ENCODE peak calls at places on chromosomes 1 and 21, in six cellular contexts. G, S, B, F, D and Z are unnamed samples.

GRCh38 chr1:223270155-223270554 is 93.8 kb downstream of the SUSD4 start:
- DNase-seq in B (no peak), G (no peak), D (no peak), S (no peak), F (no peak), Z (no peak)

GRCh38 chr1:9776685-9777084 is 47.1 kb downstream of the CLSTN1 start:
- DNase-seq in B (no peak), G (no peak), F (no peak), S (no peak), D (no peak), Z (no peak)

GRCh38 chr1:238647877-238648276 is 738.5 kb upstream of the CHRM3 start:
- DNase-seq in B (peak), D (peak), G (no peak), S (no peak), F (peak), Z (peak)

GRCh38 chr1:6614019-6614952 is 755 bp downstream of the PHF13 start:
- DNase-seq in F (no peak), S (peak), B (no peak), D (no peak), G (no peak), Z (no peak)

GRCh38 chr1:33442141-33442540 is 11.2 kb upstream of the PHC2 start:
- DNase-seq in S (no peak), D (peak), B (no peak), G (no peak), F (no peak), Z (no peak)

GRCh38 chr1:40861227-40862003 is 748 bp downstream of the CITED4 start:
- DNase-seq in B (no peak), G (no peak), S (peak), F (peak), D (peak), Z (no peak)

GRCh38 chr1:16168622-16169021 is 12.8 kb upstream of the EPHA2 start:
- DNase-seq in F (no peak), B (no peak), D (no peak), G (no peak), S (no peak), Z (no peak)

GRCh38 chr1:15046487-15047165 is 106.9 kb upstream of the TMEM51 start:
- DNase-seq in S (peak), B (peak), D (peak), G (peak), F (peak), Z (peak)

GRCh38 chr1:186965847-186966246 is 137.1 kb downstream of the PLA2G4A start:
- DNase-seq in D (no peak), F (no peak), G (no peak), S (no peak), B (no peak), Z (no peak)

GRCh38 chr1:167065481-167065880 is 24.7 kb downstream of the GPA33 start:
- DNase-seq in F (no peak), G (no peak), S (no peak), D (no peak), B (no peak), Z (no peak)

GRCh38 chr1:234780112-234780511 is 170.1 kb upstream of the IRF2BP2 start:
- DNase-seq in S (no peak), F (peak), G (no peak), B (no peak), D (no peak), Z (no peak)

GRCh38 chr1:184972281-184973055 is 1.8 kb downstream of the NIBAN1 start:
- DNase-seq in S (no peak), F (peak), B (no peak), G (no peak), D (peak), Z (no peak)

GRCh38 chr1:179094826-179095225 is 13.0 kb downstream of the TOR3A start:
- DNase-seq in S (no peak), F (peak), D (no peak), G (no peak), B (no peak), Z (no peak)

GRCh38 chr1:180815188-180815587 is 97.5 kb upstream of the KIAA1614 start:
- DNase-seq in S (no peak), G (no peak), F (no peak), B (no peak), D (no peak), Z (no peak)

GRCh38 chr21:43936186-43936967 is 71.4 kb downstream of the AGPAT3 start:
- DNase-seq in F (no peak), G (no peak), S (no peak), D (no peak), B (no peak), Z (no peak)

GRCh38 chr1:220991959-220992704 is 112.9 kb downstream of the HLX start:
- DNase-seq in B (no peak), F (no peak), G (no peak), S (no peak), D (peak), Z (no peak)

GRCh38 chr21:43188712-43189151 is 19.9 kb downstream of the CRYAA start:
- DNase-seq in G (no peak), S (peak), D (no peak), F (no peak), B (no peak), Z (no peak)

GRCh38 chr1:166905136-166905535 is 29.1 kb upstream of the TADA1 start:
- DNase-seq in S (no peak), D (peak), B (no peak), F (no peak), G (no peak), Z (no peak)

DNA sequence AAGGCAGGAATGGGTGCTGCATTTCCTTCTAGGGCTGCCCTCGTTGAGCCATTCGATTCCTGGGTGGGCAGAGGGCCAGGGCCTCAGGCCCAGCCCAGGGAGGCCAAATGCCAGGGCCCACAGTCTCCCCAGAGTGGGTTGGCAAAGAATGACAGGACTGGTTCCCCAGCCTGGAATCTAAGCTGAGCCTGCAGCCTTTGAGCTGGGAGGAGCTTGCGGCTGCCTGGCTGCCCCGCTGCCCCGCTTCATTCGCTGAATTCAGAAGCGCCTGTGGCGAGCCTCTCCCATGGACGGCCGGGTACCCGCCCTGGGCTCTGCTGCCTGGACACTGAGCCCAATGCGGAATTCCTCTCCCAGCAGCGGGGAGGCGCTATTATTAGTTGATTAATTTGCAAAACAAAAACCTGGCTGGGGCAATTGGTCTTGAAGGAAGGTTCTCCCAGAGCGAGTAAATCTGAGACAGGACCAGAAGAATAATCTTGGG is 32.3 kb upstream of the TARDBP start:
- DNase-seq in D (peak), B (peak), G (peak), S (peak), F (peak), Z (no peak)
- H3K4me3 ChIP-seq in D (no peak), B (no peak), G (peak), S (peak), F (no peak), Z (no peak)

GRCh38 chr1:170927955-170928850 is 7.1 kb upstream of the MROH9 start:
- DNase-seq in D (peak), F (peak), G (no peak), B (peak), S (no peak), Z (no peak)

GRCh38 chr1:170932236-170932635 is 3.1 kb upstream of the MROH9 start:
- DNase-seq in D (no peak), S (no peak), G (no peak), B (no peak), F (no peak), Z (no peak)

GRCh38 chr1:170929412-170929834 is 5.9 kb upstream of the MROH9 start:
- DNase-seq in F (peak), G (no peak), S (no peak), B (peak), D (peak), Z (peak)

GRCh38 chr1:170929835-170930554 is 5.3 kb upstream of the MROH9 start:
- DNase-seq in S (peak), G (no peak), D (peak), B (peak), F (peak), Z (peak)

DNA sequence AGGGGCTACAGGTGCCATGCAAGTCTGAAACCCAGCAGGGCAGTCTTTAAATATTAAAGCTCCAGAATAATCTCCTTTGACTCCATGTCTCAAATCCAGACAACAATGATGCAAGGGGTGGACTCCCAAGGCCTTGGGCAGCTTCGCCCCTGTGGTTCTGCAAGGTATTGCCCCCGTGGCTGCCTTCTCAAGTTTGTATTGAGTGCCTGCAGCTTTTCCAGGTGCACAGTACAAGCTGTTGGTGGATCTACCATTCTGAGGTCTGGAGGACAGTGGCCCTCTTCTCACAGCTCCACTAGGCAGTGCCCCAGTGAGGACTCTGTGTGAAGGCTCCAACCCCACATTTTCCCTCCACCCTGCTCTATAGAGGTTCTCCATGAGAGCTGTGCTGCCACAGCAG is 3.7 kb upstream of the MROH9 start:
- DNase-seq in D (no peak), B (no peak), S (no peak), F (no peak), G (no peak), Z (no peak)
- H3K4me3 ChIP-seq in D (no peak), B (no peak), S (no peak), F (no peak), G (no peak), Z (no peak)

DNA sequence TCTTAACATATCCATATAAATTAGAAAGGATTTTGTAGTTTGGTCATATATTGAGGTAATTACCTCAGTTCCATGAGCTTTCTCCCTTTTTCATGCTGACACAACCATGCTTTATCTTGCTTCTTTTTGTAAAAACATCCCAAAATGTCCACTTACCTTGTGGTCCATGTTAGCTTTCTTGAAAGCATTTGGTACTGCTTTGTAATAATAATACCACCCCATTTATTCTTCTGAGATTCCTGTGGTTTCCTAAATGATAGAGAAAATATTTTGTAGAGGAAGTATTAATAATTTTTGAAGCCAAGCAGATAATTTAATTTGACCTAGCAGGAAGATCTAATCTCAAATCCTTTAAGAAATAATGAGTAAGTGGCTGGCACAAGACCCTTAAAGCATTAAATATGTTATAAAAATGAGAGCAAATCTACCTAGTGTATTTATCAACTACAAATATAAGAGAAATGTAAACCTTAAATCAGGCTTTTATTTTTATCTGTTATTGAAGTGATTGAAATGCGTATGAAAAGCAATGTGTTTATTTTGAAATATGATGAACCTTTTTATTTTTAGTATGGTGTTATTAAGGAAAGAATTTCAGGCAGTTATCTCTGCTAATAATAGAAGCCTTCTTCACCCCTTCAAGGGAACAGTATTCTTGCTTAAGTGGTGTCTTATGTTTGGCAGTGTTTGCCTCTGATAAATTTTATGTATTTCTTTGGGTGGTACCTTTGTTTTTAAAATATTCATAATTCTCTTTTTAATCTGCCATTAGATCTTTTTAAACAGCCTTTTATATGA is 9.2 kb downstream of the PRKAA2 start:
- DNase-seq in B (no peak), D (no peak), G (no peak), F (no peak), S (no peak), Z (no peak)
- H3K4me3 ChIP-seq in B (no peak), D (no peak), G (no peak), F (no peak), S (peak), Z (no peak)

GRCh38 chr1:230713138-230713537 is 784 bp downstream of the AGT start:
- DNase-seq in S (no peak), B (no peak), F (no peak), D (no peak), G (no peak), Z (no peak)
- H3K4me3 ChIP-seq in S (peak), B (no peak), F (no peak), D (no peak), G (peak), Z (no peak)

GRCh38 chr1:117608213-117608612 is 2.4 kb downstream of the TENT5C start:
- DNase-seq in B (no peak), S (no peak), G (no peak), D (no peak), F (no peak), Z (no peak)

GRCh38 chr1:117605164-117605810 is 561 bp upstream of the TENT5C start:
- DNase-seq in G (no peak), F (peak), S (peak), D (no peak), B (peak), Z (no peak)

GRCh38 chr1:117607471-117607870 is 1.6 kb downstream of the TENT5C start:
- DNase-seq in B (no peak), S (no peak), F (peak), D (no peak), G (no peak), Z (no peak)

GRCh38 chr1:117606608-117607261 is 887 bp downstream of the TENT5C start:
- DNase-seq in S (peak), D (peak), F (peak), G (no peak), B (no peak), Z (no peak)

DNA sequence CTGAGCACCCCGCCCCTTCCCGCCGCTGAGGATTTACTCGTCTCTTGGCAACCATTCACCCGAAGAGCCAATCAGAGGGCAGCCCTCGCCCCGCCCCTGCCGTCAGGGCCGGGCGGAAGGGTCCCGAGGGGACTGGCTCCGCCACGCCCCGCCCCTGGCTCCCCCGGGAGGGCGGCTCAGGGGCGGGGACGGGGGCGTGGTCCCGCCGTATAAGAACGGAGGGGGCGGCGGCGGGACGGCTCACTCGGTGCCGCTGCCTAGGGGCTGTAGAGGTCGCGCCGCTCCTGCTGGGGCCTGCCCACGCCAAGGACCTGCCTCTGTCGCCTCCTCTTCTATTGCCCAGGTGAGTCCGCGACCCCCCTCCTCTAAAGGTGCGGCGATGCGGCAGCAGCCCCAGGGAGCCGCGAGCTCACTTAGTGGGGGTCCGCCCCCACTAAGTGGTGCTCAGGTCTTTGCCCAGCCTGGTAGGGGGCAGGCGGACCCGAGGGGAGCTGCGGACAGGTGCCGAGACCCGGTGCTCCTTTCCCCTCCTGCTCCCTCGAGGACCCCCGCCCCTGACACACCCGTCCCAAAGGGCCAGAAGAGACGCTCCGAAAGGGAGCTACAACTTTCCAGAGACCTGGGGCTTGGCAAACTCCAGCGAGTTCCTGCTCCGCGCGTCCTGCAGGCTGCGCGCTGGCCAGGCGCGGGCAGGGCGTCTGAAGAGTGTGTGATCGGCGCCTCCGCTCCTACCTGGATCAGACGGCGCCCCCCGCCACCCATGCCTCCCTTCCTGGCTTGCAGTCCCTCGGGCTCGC is at the start of gene TENT5C:
- DNase-seq in S (peak), D (peak), G (peak), B (peak), F (peak), Z (peak)
- H3K4me3 ChIP-seq in S (peak), D (peak), G (peak), B (peak), F (peak), Z (peak)

GRCh38 chr1:113928950-113929749 is at the start of gene HIPK1:
- DNase-seq in B (peak), G (peak), F (peak), S (peak), D (peak), Z (no peak)

GRCh38 chr1:113930499-113931161 is 1.5 kb downstream of the HIPK1 start:
- DNase-seq in B (peak), F (peak), G (no peak), S (no peak), D (peak), Z (no peak)

GRCh38 chr1:113929750-113930498 is 800 bp downstream of the HIPK1 start:
- DNase-seq in F (peak), G (no peak), B (peak), D (no peak), S (peak), Z (no peak)

GRCh38 chr1:113934006-113934405 is 4.9 kb downstream of the HIPK1 start:
- DNase-seq in S (no peak), G (no peak), F (no peak), B (no peak), D (no peak), Z (no peak)

GRCh38 chr1:113931456-113931855 is 2.3 kb downstream of the HIPK1 start:
- DNase-seq in S (no peak), G (no peak), D (peak), B (peak), F (peak), Z (no peak)
- H3K4me3 ChIP-seq in S (peak), G (peak), D (peak), B (peak), F (peak), Z (no peak)

DNA sequence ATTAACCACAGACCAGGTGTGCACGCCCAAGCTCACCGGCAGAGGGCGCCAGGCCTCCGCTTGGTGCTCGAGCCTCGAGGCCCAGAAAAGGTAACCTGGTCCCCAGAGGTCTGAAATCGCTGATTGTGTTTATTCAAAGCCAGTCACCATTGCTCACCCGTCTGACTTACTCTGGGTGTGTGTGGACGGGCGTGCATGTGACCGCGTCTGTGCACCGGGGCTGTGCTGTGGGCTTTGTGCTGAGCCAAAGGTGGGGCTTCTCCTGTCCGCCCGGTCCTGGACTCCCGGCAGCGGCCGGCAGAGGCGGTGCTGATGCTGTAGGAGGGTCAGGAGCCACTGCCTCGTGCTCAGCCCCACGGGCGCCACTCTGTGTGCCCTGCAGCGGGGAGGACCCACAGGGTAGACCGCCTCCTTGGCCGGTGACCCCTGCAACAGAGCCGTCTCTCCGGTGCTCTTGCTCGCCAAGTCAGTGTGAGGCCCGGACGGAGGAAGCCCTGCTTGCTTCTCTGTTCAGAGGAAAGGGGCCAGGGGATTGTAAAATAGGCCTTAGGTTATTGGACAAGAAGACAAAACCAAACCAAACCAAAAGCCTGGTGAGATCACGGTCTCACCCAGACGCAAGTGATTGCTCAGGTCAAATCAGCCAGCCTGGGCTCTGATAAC is 32.0 kb upstream of the BTG2 start:
- DNase-seq in G (peak), F (peak), B (peak), S (peak), D (peak), Z (no peak)
- H3K4me3 ChIP-seq in G (peak), F (no peak), B (no peak), S (peak), D (no peak), Z (no peak)

GRCh38 chr1:42529724-42530161 is 66.7 kb downstream of the CCDC30 start:
- DNase-seq in G (no peak), S (no peak), D (peak), B (peak), F (peak), Z (peak)
- H3K4me3 ChIP-seq in G (peak), S (peak), D (no peak), B (no peak), F (no peak), Z (no peak)

GRCh38 chr1:151728151-151728711 is 6.9 kb downstream of the RIIAD1 start:
- DNase-seq in S (no peak), B (peak), D (peak), F (peak), G (no peak), Z (no peak)
- H3K4me3 ChIP-seq in S (peak), B (no peak), D (no peak), F (no peak), G (peak), Z (no peak)